ENCODE peak calls at places on chromosomes 5 and 9, in seven cellular contexts. E, L, Y, H, K, T and F are unnamed samples.

GRCh38 chr5:164306662-164307061 is 801.2 kb downstream of the MAT2B start:
- DNase-seq in H (peak), E (no peak), Y (peak), L (no peak), K (no peak), T (no peak), F (no peak)

GRCh38 chr5:120463991-120464626 is at the start of gene PRR16:
- DNase-seq in L (peak), K (peak), Y (peak), H (peak), E (peak), T (no peak), F (peak)

GRCh38 chr5:1668141-1668721 is 131.4 kb downstream of the MRPL36 start:
- DNase-seq in Y (no peak), E (peak), K (no peak), T (no peak), L (no peak), H (no peak), F (no peak)

GRCh38 chr5:11640474-11640873 is 263.8 kb downstream of the CTNND2 start:
- DNase-seq in T (no peak), E (no peak), Y (no peak), K (no peak), H (no peak), L (no peak), F (no peak)

GRCh38 chr9:128521955-128522354 is 17.4 kb downstream of the GLE1 start:
- DNase-seq in E (no peak), T (no peak), L (no peak), H (no peak), Y (no peak), K (no peak), F (peak)

GRCh38 chr9:112784020-112784788 is 33.6 kb downstream of the SNX30 start:
- DNase-seq in E (peak), L (no peak), T (no peak), Y (peak), K (no peak), H (peak), F (peak)

GRCh38 chr5:7250609-7251008 is 145.3 kb upstream of the ADCY2 start:
- DNase-seq in E (no peak), T (no peak), K (no peak), L (no peak), Y (no peak), H (no peak), F (no peak)

GRCh38 chr5:145981612-145982571 is 45.5 kb downstream of the SH3RF2 start:
- DNase-seq in Y (no peak), E (no peak), T (no peak), L (no peak), K (no peak), H (no peak), F (peak)

GRCh38 chr5:132525299-132525724 is 18.0 kb downstream of the IL5 start:
- DNase-seq in T (no peak), Y (no peak), E (no peak), L (no peak), K (no peak), H (no peak), F (no peak)

GRCh38 chr5:13601152-13601551 is 343.3 kb downstream of the DNAH5 start:
- DNase-seq in Y (peak), T (no peak), K (no peak), L (peak), E (no peak), H (peak), F (no peak)

GRCh38 chr5:10277773-10278630 is 27.9 kb downstream of the CCT5 start:
- DNase-seq in H (no peak), Y (no peak), K (no peak), E (no peak), T (no peak), L (no peak), F (no peak)

GRCh38 chr5:322942-323879 is 1.7 kb downstream of the AHRR start:
- DNase-seq in Y (no peak), K (no peak), T (no peak), E (peak), L (peak), H (no peak), F (peak)

GRCh38 chr9:83937861-83938455 is 16.7 kb upstream of the KIF27 start:
- DNase-seq in K (no peak), L (no peak), Y (peak), H (peak), E (peak), T (no peak), F (peak)

GRCh38 chr9:105877719-105878118 is 183.4 kb downstream of the TMEM38B start:
- DNase-seq in E (peak), H (no peak), T (no peak), K (no peak), L (no peak), Y (no peak), F (no peak)

GRCh38 chr5:178590141-178590923 is at the start of gene COL23A1:
- DNase-seq in T (no peak), L (peak), H (peak), Y (peak), K (peak), E (peak), F (peak)

GRCh38 chr9:115373000-115373709 is 255.2 kb upstream of the TNC start:
- DNase-seq in T (no peak), Y (peak), H (peak), K (no peak), L (peak), E (no peak), F (peak)

GRCh38 chr5:22852807-22853670 is at the start of gene CDH12:
- DNase-seq in T (peak), Y (peak), K (no peak), E (peak), L (no peak), H (no peak), F (peak)

GRCh38 chr5:108484035-108484434 is 102.1 kb upstream of the FBXL17 start:
- DNase-seq in K (no peak), H (no peak), T (no peak), L (no peak), Y (no peak), E (no peak), F (no peak)

GRCh38 chr5:108481355-108481931 is 99.5 kb upstream of the FBXL17 start:
- DNase-seq in E (peak), K (no peak), Y (peak), L (peak), H (peak), T (no peak), F (peak)
- TF ChIP-seq CTCF in E (peak), K (peak), Y (peak), L (peak), H (peak), T (no peak), F (peak)

DNA sequence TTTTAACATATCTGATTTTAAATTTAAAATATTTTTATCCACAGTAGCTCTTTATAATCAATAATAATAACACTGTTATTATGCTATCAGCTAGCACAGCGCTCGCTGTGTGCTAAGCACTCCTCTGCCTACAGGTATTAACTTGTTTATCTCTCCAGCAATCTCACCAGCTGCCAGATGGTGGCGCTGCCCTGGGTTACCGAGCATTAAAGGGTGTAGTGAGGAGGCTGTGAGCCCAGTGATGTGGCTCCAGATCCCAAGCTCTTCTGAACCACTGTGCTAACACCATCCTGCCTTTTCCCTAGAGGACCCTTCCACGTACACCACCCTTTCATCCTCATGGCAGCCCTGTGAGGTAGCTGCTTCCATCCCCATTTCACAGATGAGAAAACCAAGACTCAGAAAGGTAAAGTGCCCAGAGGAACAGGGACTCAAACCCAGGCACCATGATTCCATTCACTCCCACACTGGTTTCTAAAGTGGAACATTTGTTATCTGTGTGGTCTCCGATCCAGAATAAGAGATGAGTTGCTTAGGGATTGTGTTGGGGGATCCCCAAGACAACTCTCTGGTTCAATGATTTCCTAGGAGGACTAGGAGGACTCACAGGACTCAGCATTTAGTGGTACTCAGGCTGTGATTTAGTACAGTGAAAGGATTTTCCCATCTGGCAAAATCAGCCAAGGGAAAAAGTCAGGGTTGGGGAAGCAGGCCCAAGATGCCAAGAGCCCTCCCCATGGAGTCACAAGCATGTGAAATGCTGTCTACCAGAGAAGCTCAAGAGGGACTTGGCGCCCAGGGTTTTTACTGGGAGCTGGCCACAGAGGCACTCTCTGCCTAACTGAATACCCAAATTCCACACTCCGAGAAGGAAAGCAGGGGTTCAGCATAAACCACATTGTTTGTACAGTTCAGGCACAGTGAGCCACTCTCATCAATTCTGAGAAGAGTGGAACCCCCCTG is 7.0 kb downstream of the IGFBPL1 start:
- DNase-seq in K (no peak), L (no peak), E (peak), H (no peak), T (no peak), Y (no peak), F (no peak)
- TF ChIP-seq CTCF in K (peak), L (peak), E (peak), H (peak), T (no peak), Y (peak), F (peak)

DNA sequence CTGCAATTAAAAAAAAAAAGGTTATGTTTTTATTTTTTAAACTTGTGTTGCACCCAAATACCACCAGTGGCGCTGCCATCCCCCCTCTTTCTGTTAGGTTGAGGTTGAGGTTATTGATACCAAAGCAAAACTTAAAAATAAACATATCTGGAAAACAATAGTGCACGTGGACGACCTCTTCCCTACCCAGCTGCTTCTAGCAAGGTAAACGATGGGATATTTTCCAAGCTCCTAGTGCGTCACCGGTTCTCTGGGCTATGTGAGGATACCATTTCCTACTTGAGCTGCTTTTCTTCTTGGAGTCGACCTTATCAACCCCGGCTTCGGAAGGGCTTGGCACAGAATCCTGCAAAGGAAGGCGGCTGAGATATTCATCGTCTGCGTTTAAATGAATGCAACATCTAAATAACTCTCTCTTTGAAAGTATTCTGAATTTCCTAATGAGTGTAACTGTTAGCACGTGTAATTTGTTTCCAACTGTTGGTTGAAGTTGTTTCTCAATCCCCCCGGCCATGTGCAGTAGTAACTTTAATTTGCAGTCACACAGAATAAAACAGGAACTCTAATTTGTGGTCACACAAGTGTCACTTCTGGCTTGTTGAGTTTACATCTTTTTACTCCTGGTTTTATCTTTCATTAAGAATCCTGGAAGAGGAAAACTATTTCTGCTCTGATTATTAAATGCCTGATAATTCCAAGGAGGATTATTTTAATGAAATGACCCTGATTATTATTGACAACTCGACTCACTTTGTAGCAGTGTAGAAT is 993 bp downstream of the SCAMP1 start:
- DNase-seq in L (peak), E (peak), H (peak), Y (peak), K (peak), T (no peak), F (peak)
- TF ChIP-seq CTCF in L (peak), E (no peak), H (peak), Y (peak), K (peak), T (peak), F (peak)

DNA sequence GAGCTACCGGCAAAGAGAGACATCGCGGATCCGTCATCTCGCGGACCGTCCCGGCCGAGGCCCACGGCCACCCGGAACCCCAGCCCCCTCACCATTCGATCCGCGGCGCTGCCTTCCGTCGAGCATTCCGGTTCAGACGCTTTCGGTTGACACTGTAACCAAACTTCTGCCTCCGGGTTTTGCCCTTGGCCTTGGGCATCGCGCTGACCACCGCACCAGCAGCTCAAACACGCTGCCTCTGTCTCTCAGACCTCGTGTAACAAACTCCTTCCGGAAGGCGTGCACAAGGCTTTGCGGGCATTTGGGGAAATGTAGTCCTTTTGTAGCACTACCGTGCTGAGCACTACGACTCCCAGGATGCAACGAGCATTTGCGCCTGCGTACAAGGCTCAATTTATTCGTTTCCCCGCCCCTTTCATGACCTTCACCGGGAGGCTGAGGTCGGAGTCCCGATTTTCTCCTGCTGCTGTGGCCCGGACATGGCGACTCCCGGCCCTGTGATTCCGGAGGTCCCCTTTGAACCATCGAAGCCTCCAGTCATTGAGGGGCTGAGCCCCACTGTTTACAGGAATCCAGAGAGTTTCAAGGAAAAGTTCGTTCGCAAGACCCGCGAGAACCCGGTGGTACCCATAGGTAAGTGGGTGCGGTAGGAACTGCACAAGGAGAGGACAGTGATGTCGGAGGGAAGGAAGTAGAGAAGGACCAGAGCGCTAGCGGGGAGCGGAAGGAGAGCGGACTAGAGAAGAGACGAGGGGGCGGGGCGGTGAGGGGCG is at the start of the genes HIGD2A and NOP16:
- DNase-seq in Y (peak), T (peak), K (peak), L (peak), H (peak), E (peak), F (peak)
- TF ChIP-seq CTCF in Y (no peak), T (peak), K (peak), L (no peak), H (no peak), E (peak), F (no peak)

GRCh38 chr9:97470076-97470475 is 31.4 kb upstream of the TMOD1 start:
- DNase-seq in H (no peak), E (peak), T (no peak), L (no peak), K (no peak), Y (no peak), F (no peak)
- TF ChIP-seq CTCF in H (peak), E (peak), T (no peak), L (no peak), K (peak), Y (peak), F (no peak)

GRCh38 chr9:312596-313320 is 98.1 kb downstream of the DOCK8 start:
- DNase-seq in Y (no peak), K (no peak), T (no peak), E (no peak), L (no peak), H (no peak), F (no peak)

GRCh38 chr9:318646-319045 is 104.0 kb downstream of the DOCK8 start:
- DNase-seq in K (no peak), Y (no peak), T (no peak), E (no peak), L (no peak), H (no peak), F (no peak)

GRCh38 chr9:311837-312236 is 97.2 kb downstream of the DOCK8 start:
- DNase-seq in K (no peak), Y (no peak), H (no peak), E (no peak), T (no peak), L (no peak), F (no peak)

GRCh38 chr9:316382-316965 is 101.8 kb downstream of the DOCK8 start:
- DNase-seq in H (no peak), Y (no peak), E (no peak), K (no peak), L (no peak), T (no peak), F (no peak)
- TF ChIP-seq CTCF in H (no peak), Y (no peak), E (no peak), K (no peak), L (no peak), T (no peak), F (no peak)